ENCODE peak calls at places on chromosomes 12 and 14, in seven cellular contexts. W, H, O, Z, N, J and S are unnamed samples.

GRCh38 chr14:58864751-58865519 is 227.2 kb downstream of the DACT1 start:
- DNase-seq in W (no peak), H (no peak), O (no peak), Z (no peak), N (no peak), J (no peak), S (no peak)

GRCh38 chr12:68119724-68120211 is 39.8 kb downstream of the IFNG start:
- DNase-seq in W (peak), H (no peak), O (no peak), Z (no peak), N (no peak), J (no peak), S (peak)

GRCh38 chr12:64528616-64529015 is 76.7 kb downstream of the TBK1 start:
- DNase-seq in W (no peak), H (no peak), O (no peak), Z (no peak), N (no peak), J (no peak), S (no peak)

GRCh38 chr14:92874961-92875360 is 48.0 kb upstream of the CHGA start:
- DNase-seq in W (no peak), H (no peak), O (no peak), Z (no peak), N (no peak), J (no peak), S (no peak)

GRCh38 chr12:13864081-13864673 is 117.2 kb downstream of the GRIN2B start:
- DNase-seq in W (peak), H (peak), O (peak), Z (peak), N (peak), J (peak), S (peak)

GRCh38 chr14:68785817-68786490 is 6.9 kb downstream of the ZFP36L1 start:
- DNase-seq in W (peak), H (no peak), O (peak), Z (peak), N (no peak), J (no peak), S (peak)

GRCh38 chr14:43361766-43362165 is 1145.3 kb downstream of the FSCB start:
- DNase-seq in W (no peak), H (no peak), O (no peak), Z (no peak), N (no peak), J (no peak), S (no peak)

GRCh38 chr12:132413931-132414588 is 75.9 kb upstream of the FBRSL1 start:
- DNase-seq in W (no peak), H (no peak), O (no peak), Z (no peak), N (no peak), J (no peak), S (no peak)

GRCh38 chr12:98750511-98750910 is 105.4 kb downstream of the APAF1 start:
- DNase-seq in W (no peak), H (no peak), O (no peak), Z (no peak), N (no peak), J (no peak), S (no peak)

GRCh38 chr12:53481957-53482586 is 17.2 kb downstream of the MAP3K12 start:
- DNase-seq in W (no peak), H (no peak), O (no peak), Z (no peak), N (no peak), J (no peak), S (peak)

GRCh38 chr14:72061718-72062117 is 129.5 kb downstream of the RGS6 start:
- DNase-seq in W (no peak), H (no peak), O (no peak), Z (no peak), N (no peak), J (no peak), S (no peak)

GRCh38 chr12:52164624-52165023 is 27.2 kb downstream of the KRT80 start:
- DNase-seq in W (peak), H (no peak), O (no peak), Z (no peak), N (no peak), J (no peak), S (no peak)

GRCh38 chr12:99498756-99499155 is 148.8 kb upstream of the GARIN6 start:
- DNase-seq in W (peak), H (no peak), O (no peak), Z (no peak), N (no peak), J (no peak), S (no peak)

GRCh38 chr12:43676183-43676813 is 82.3 kb downstream of the PUS7L start:
- DNase-seq in W (no peak), H (no peak), O (no peak), Z (no peak), N (no peak), J (peak), S (no peak)

GRCh38 chr12:1373887-1374286 is 220.5 kb downstream of the FBXL14 start:
- DNase-seq in W (no peak), H (no peak), O (no peak), Z (no peak), N (no peak), J (no peak), S (no peak)

GRCh38 chr14:24674204-24674970 is 40.4 kb upstream of the GZMB start:
- DNase-seq in W (no peak), H (peak), O (no peak), Z (no peak), N (no peak), J (peak), S (no peak)

GRCh38 chr14:73695082-73695481 is 19.1 kb downstream of the PNMA1 start:
- DNase-seq in W (no peak), H (no peak), O (no peak), Z (no peak), N (no peak), J (no peak), S (no peak)

GRCh38 chr12:27975222-27976136 is 2.9 kb upstream of the PTHLH start:
- DNase-seq in W (peak), H (no peak), O (no peak), Z (no peak), N (no peak), J (no peak), S (no peak)

GRCh38 chr12:54051916-54052744 is 1.5 kb upstream of the HOXC4 start:
- DNase-seq in W (no peak), H (no peak), O (no peak), Z (no peak), N (no peak), J (no peak), S (no peak)

GRCh38 chr12:59689776-59690175 is 93.9 kb downstream of the SLC16A7 start:
- DNase-seq in W (no peak), H (no peak), O (no peak), Z (no peak), N (no peak), J (no peak), S (no peak)

GRCh38 chr14:104256025-104256424 is 117.6 kb downstream of the KIF26A start:
- DNase-seq in W (no peak), H (no peak), O (no peak), Z (no peak), N (no peak), J (no peak), S (no peak)

GRCh38 chr14:30131698-30132097 is 204.1 kb upstream of the PRKD1 start:
- DNase-seq in W (no peak), H (no peak), O (no peak), Z (no peak), N (no peak), J (no peak), S (no peak)

GRCh38 chr12:45729233-45730115 is at the start of gene ARID2:
- DNase-seq in W (peak), H (peak), O (peak), Z (peak), N (peak), J (peak), S (peak)

GRCh38 chr14:59215353-59215752 is 26.9 kb downstream of the DAAM1 start:
- DNase-seq in W (no peak), H (no peak), O (peak), Z (peak), N (peak), J (no peak), S (no peak)

GRCh38 chr14:64035143-64035542 is 182.3 kb downstream of the SYNE2 start:
- DNase-seq in W (no peak), H (no peak), O (no peak), Z (no peak), N (no peak), J (no peak), S (no peak)

GRCh38 chr12:27693403-27693802 is 2.8 kb upstream of the REP15 start:
- DNase-seq in W (no peak), H (no peak), O (no peak), Z (no peak), N (no peak), J (no peak), S (no peak)

GRCh38 chr14:51328089-51328941 is 88.3 kb downstream of the TMX1 start:
- DNase-seq in W (no peak), H (no peak), O (no peak), Z (no peak), N (no peak), J (no peak), S (no peak)
- H3K27ac ChIP-seq in W (peak), H (no peak), O (peak), Z (peak), N (peak), J (no peak), S (no peak)

DNA sequence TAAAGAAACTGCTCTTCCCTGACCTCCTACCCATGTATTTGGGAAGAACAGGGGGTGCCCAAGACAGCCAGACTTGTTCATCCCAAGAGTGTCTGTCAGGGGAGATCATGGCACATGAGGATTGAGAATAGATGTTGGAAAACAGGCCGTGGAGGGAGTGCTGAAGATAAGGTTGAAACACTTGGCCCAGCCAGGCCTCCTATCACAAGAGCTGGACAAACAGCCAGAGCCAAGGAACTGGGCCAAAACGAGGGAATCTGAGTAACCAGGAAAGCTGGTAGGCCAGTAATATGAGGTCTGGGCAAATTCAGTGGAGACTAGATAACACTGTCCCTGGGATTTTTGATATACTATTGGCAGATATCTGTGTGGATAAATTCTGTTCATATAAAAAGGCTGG is 161.7 kb downstream of the TMX1 start:
- DNase-seq in W (no peak), H (no peak), O (no peak), Z (no peak), N (no peak), J (no peak), S (no peak)
- H3K27ac ChIP-seq in W (no peak), H (no peak), O (peak), Z (no peak), N (no peak), J (no peak), S (no peak)

GRCh38 chr12:92440072-92440471 is 262.7 kb upstream of the PLEKHG7 start:
- DNase-seq in W (no peak), H (no peak), O (no peak), Z (no peak), N (no peak), J (no peak), S (no peak)
- H3K27ac ChIP-seq in W (no peak), H (no peak), O (no peak), Z (no peak), N (no peak), J (no peak), S (no peak)

DNA sequence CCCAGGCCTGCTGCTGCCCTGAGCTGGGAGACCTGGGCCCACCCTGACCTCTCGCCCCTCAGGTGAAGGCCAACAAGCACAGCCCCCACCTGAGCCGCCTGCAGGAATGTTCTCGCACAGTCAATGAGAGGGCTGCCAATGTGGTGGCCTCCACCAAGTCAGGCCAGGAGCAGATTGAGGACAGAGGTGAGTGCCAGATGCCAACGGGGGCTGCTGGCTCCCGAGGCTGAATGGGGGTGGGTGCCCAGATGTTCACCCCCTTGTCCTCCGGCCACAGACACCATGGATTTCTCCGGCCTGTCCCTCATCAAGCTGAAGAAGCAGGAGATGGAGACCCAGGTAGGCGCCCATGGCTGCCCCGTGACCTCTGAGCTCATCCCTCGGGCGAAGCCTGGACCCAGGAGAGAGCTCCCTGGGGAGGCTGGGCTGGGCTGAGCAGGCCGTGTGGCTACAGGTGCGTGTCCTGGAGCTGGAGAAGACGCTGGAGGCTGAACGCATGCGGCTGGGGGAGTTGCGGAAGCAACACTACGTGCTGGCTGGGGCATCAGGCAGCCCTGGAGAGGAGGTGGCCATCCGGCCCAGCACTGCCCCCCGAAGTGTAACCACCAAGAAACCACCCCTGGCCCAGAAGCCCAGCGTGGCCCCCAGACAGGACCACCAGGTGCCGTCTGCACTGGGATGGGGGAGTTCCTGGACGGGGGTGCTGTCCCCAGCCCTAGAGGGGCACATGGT is 25.8 kb downstream of the HIP1R start:
- DNase-seq in W (no peak), H (no peak), O (no peak), Z (no peak), N (peak), J (no peak), S (no peak)
- H3K27ac ChIP-seq in W (peak), H (no peak), O (peak), Z (peak), N (peak), J (no peak), S (no peak)

GRCh38 chr14:65954915-65955314 is 531.3 kb upstream of the CCDC196 start:
- DNase-seq in W (no peak), H (no peak), O (no peak), Z (no peak), N (no peak), J (no peak), S (no peak)

GRCh38 chr14:65959563-65960024 is 526.6 kb upstream of the CCDC196 start:
- DNase-seq in W (no peak), H (no peak), O (no peak), Z (no peak), N (no peak), J (no peak), S (no peak)

GRCh38 chr14:65958664-65959562 is 527.3 kb upstream of the CCDC196 start:
- DNase-seq in W (peak), H (no peak), O (no peak), Z (no peak), N (no peak), J (no peak), S (peak)

GRCh38 chr14:65961004-65961403 is 525.2 kb upstream of the CCDC196 start:
- DNase-seq in W (no peak), H (peak), O (peak), Z (peak), N (peak), J (peak), S (peak)

GRCh38 chr14:65957631-65958205 is 528.5 kb upstream of the CCDC196 start:
- DNase-seq in W (no peak), H (no peak), O (no peak), Z (no peak), N (no peak), J (no peak), S (no peak)
- H3K27ac ChIP-seq in W (no peak), H (no peak), O (no peak), Z (no peak), N (no peak), J (no peak), S (no peak)

GRCh38 chr12:17954788-17955187 is 135.2 kb downstream of the RERGL start:
- DNase-seq in W (no peak), H (no peak), O (no peak), Z (no peak), N (no peak), J (no peak), S (no peak)
- H3K27ac ChIP-seq in W (no peak), H (no peak), O (no peak), Z (no peak), N (no peak), J (no peak), S (no peak)

DNA sequence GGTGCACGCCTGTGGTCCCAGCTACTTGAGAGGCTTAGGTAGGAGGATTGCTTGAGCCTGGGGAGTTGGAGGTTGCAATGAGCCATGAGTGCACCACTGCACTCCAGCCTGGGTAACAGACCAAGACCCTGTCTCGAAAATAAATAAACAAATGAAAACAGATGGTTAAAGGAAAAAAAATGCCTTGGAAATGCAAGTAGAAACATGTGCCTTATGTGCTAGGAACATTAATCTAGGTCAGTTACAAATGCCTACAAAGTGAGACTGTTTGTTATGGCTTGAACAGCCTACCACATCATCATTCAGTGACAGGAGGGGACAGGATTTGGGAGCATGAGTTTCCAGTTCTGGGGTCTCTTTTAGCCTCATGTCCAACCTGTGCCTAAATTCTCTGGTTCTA is 52.4 kb upstream of the BCAT1 start:
- DNase-seq in W (no peak), H (no peak), O (no peak), Z (no peak), N (no peak), J (no peak), S (no peak)
- H3K27ac ChIP-seq in W (no peak), H (no peak), O (no peak), Z (no peak), N (no peak), J (no peak), S (no peak)

DNA sequence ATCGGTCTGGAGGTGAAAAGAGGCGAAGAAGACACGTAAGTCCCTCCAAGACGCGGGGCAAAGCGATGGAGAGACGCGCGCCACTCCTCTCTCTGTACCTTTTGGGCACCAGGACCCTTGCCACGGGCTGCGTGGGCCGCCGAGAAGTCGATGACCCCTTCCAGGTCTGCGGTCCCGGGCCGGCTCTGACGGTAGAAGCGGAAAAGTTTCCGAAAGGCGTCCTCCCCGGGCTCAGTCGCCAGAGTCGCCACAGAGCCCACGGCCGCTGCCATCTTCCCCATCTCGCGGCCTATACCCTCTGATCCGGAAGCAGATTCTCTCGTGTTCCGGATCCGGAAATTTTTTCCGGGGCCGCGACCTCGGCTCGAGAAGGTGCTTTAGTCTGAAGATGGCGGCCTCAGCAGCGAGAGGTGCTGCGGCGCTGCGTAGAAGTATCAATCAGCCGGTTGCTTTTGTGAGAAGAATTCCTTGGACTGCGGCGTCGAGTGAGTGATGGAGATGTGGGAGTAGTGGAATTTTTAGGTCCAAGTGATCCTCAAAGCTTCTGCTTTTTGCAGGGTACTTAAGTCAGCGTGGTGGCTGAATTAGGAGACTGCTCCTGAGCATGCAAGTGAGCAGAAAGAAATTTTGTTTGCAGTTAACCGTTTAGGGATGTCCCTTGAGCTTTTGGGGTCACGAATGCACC is at the start of the genes ALKBH1 and SLIRP:
- DNase-seq in W (peak), H (peak), O (peak), Z (peak), N (peak), J (peak), S (peak)
- H3K27ac ChIP-seq in W (peak), H (peak), O (peak), Z (peak), N (peak), J (peak), S (peak)

GRCh38 chr12:113903381-113903863 is 62.7 kb downstream of the RBM19 start:
- DNase-seq in W (no peak), H (no peak), O (no peak), Z (no peak), N (no peak), J (no peak), S (no peak)
- H3K27ac ChIP-seq in W (no peak), H (no peak), O (no peak), Z (no peak), N (no peak), J (no peak), S (no peak)